ENCODE peak calls at places on chromosomes 1 and 21, in five cellular contexts. S, H, D, G and X are unnamed samples.

GRCh38 chr1:100482748-100483147 is 55.2 kb upstream of the GPR88 start:
- DNase-seq in S (no peak), H (no peak), D (no peak), G (no peak), X (no peak)

GRCh38 chr1:66439028-66439427 is 94.9 kb upstream of the SGIP1 start:
- DNase-seq in S (no peak), H (peak; percentile 69), D (peak; percentile 27), G (peak; percentile 21), X (no peak)

GRCh38 chr1:177609953-177610352 is 359.9 kb downstream of the SEC16B start:
- DNase-seq in S (no peak), H (no peak), D (no peak), G (no peak), X (no peak)

GRCh38 chr1:20648438-20648837 is 12.7 kb downstream of the DDOST start:
- DNase-seq in S (no peak), H (no peak), D (no peak), G (no peak), X (no peak)

GRCh38 chr1:178037510-178038253 is 56.2 kb upstream of the RASAL2 start:
- DNase-seq in S (peak; percentile 40), H (no peak), D (no peak), G (peak; percentile 2), X (peak; percentile 92)

GRCh38 chr1:54221867-54222484 is 22.0 kb downstream of the MRPL37 start:
- DNase-seq in S (no peak), H (no peak), D (no peak), G (no peak), X (no peak)

GRCh38 chr1:158101944-158102343 is 78.8 kb upstream of the CD1D start:
- DNase-seq in S (peak; percentile 48), H (no peak), D (no peak), G (no peak), X (peak; percentile 69)

GRCh38 chr1:18948913-18949688 is 7.4 kb downstream of the IFFO2 start:
- DNase-seq in S (no peak), H (no peak), D (no peak), G (no peak), X (peak; percentile 74)

GRCh38 chr1:17475729-17476128 is 36.3 kb upstream of the RCC2 start:
- DNase-seq in S (no peak), H (no peak), D (no peak), G (no peak), X (peak; percentile 66)

GRCh38 chr1:43978551-43979260 is at the start of gene B4GALT2:
- DNase-seq in S (no peak), H (peak; percentile 83), D (no peak), G (peak; percentile 49), X (peak; percentile 77)

GRCh38 chr1:154961207-154961496 is 430 bp downstream of the PYGO2 start:
- DNase-seq in S (no peak), H (no peak), D (no peak), G (no peak), X (no peak)

GRCh38 chr1:203536981-203537455 is 43.1 kb downstream of the OPTC start:
- DNase-seq in S (no peak), H (no peak), D (no peak), G (no peak), X (peak; percentile 82)

GRCh38 chr1:236639686-236640085 is 35.4 kb upstream of the HEATR1 start:
- DNase-seq in S (no peak), H (no peak), D (no peak), G (no peak), X (no peak)

GRCh38 chr1:170755791-170756190 is 91.9 kb downstream of the PRRX1 start:
- DNase-seq in S (no peak), H (no peak), D (no peak), G (no peak), X (no peak)

DNA sequence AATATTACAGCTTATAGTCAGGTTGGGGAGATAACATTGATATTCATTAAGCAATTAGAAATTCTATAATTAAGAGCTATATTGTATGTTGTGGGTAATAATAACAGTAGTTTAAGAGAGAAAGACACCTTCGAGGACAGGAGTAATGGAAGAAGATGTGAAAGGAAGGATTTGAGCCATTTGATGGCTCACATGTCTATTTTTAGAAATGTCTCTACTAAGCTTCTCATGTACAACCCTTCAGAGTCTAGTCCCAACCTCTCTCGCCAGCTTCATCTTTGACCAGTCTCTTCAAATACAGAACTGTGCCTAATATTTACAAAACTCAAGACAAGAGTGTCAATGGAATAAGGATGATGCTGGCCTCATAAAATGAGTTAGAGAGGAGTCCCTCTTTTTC is 95.1 kb downstream of the PRRX1 start:
- DNase-seq in S (no peak), H (no peak), D (no peak), G (no peak), X (no peak)
- H3K9me2 ChIP-seq in S (no peaks in the 10 kb centered on the region), H (no peaks in the 10 kb centered on the region), D (no peaks in the 10 kb centered on the region), G (no peaks in the 10 kb centered on the region), X (no peaks in the 10 kb centered on the region)

DNA sequence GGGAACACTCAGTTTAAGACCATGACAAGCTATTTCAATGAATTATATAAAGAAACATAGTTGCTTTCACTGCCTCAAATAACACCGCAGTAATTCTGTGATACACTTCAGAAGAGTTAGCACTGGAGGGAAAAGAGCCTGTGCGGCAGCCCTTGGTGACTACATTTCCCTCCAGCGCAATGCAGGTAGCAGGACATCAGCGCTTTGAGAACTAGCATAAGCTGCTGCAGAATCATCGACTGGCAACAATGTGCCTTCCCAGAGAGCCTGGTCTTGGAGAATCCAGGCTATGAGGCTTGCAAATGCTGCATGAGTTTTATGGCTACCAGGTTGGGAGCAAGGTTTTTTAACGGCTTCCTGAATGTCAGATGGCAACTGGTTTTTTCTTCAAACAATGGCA is 7.5 kb downstream of the NRIP1 start:
- DNase-seq in S (no peak), H (no peak), D (no peak), G (no peak), X (peak; percentile 28)
- H4K20me1 ChIP-seq in S (no peaks in the 10 kb centered on the region), H (no peaks in the 10 kb centered on the region), D (no peaks in the 10 kb centered on the region), G (no peaks in the 10 kb centered on the region), X (peaks cover 80% of the 10 kb centered on the region)

DNA sequence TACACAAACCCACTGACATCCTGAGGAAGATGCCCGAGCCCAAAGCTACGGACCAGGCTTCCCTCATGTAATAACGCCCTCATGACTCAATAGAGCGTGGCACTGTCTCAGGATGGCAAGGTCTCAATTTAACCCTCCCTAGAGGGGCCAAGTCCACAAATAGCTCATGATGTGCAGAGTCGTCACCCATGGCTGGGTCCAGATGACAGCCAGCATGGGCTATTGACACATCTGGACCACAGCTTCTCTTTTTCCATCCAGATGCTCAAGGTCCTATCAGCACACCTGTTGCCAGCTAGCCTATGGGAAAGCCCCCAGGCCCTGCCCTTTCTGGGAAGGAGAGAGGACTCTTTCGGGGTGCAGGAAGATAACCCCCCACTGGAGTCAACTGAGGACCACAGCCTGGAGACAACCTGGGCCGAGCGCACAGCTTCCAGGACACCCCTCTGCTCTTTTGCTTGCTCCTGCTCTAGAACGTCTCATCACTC is 2.8 kb downstream of the LAPTM5 start:
- DNase-seq in S (no peak), H (peak; percentile 98), D (peak; percentile 99), G (peak; percentile 62), X (no peak)
- H3K27ac ChIP-seq in S (no peak overlapping the region), H (peak overlapping the region; percentile 99), D (peak overlapping the region; percentile 99), G (peak overlapping the region; percentile 98), X (no peak overlapping the region)

DNA sequence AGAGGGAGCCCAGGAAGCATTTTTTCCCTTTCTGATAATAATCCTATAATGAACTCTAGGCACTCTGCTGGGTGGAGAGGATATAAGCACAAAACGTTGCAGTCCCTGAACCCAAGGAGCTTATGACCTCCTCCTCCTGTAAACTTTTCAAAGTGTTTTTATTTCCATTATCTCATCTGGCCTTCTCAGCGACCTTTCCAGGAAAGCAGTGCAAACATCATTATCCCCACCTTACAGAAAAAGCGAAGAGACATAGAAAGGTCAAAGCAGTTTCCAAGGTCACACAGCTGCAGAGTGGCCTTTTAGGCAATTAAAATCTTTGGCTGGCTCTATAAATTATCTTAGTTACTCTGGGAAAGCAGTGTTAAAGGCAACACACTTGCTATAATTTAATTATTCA is 63.8 kb downstream of the OLFML3 start:
- DNase-seq in S (no peak), H (no peak), D (no peak), G (no peak), X (no peak)
- H3K9me2 ChIP-seq in S (no peaks in the 10 kb centered on the region), H (no peaks in the 10 kb centered on the region), D (no peaks in the 10 kb centered on the region), G (no peaks in the 10 kb centered on the region), X (no peaks in the 10 kb centered on the region)

DNA sequence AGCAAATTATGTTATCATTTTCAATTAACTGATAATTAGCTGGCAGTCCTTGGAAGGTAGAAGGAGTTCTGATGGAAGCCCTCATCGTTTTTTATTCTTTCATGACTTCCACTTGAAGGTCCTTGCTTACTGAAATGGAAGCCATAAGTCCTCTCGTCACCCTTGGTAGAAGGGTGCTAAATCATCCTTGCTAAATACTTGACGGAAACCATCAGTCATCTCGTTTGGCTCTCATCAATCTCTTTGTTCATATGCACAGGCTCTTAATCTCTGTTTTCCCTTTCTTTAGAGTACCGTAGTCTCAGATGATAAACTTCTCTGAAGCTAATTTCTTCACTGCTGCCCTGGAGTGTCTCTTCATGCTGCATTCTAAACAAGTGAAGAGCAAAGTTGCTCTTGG is 34.5 kb downstream of the UCK2 start:
- DNase-seq in S (no peak), H (no peak), D (no peak), G (no peak), X (no peak)
- H4K20me1 ChIP-seq in S (peaks cover 50% of the 10 kb centered on the region), H (peaks cover 22% of the 10 kb centered on the region), D (peaks cover 11% of the 10 kb centered on the region), G (peaks cover 68% of the 10 kb centered on the region), X (peaks cover 4% of the 10 kb centered on the region)

DNA sequence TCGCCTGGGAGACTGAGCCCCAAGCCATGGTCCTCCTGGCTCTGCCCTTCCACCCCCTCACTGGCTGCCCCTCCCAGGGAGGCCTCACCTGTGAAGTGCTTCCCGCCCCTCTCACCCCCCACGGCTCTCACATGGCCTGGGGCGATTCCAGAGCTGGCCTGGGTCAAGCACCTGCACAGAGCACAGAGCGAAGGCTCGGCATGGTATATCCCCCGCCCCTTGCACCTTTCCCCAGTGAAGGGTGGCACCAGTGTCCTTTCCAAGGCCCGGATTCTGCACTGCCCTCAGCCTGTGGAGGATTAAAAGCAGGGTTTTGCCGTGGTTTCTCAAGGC is 1.1 kb upstream of the AJAP1 start:
- DNase-seq in S (no peak), H (no peak), D (no peak), G (no peak), X (no peak)
- H3K27ac ChIP-seq in S (no peak overlapping the region), H (no peak overlapping the region), D (no peak overlapping the region), G (no peak overlapping the region), X (no peak overlapping the region)

DNA sequence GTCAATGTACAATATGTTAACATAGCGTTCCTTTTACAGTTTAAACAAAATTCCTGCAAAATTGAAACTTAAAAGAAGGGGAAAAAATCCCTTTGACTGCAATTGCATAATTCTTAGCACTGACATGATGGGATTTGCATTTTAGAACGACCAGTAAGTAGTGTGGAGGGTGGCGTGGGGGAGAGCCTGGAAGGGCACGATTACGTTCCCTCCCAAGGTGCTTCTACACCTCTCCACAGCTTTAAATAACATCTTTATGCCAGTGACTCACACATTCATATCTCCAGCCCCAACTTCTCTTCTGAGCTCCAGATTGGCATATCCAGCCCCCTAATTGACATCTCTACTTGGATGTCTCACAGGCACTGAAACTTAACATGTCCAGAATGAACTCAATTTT is 64.3 kb downstream of the OLFML3 start:
- DNase-seq in S (no peak), H (no peak), D (no peak), G (no peak), X (no peak)
- H3K9me2 ChIP-seq in S (no peaks in the 10 kb centered on the region), H (no peaks in the 10 kb centered on the region), D (no peaks in the 10 kb centered on the region), G (no peaks in the 10 kb centered on the region), X (no peaks in the 10 kb centered on the region)

GRCh38 chr21:42282021-42282420 is 33.2 kb downstream of the TFF3 start:
- DNase-seq in S (no peak), H (no peak), D (no peak), G (no peak), X (no peak)
- H4K20me1 ChIP-seq in S (no peaks in the 10 kb centered on the region), H (peaks cover 5% of the 10 kb centered on the region), D (no peaks in the 10 kb centered on the region), G (no peaks in the 10 kb centered on the region), X (no peaks in the 10 kb centered on the region)

GRCh38 chr1:112464501-112464900 is 44.3 kb upstream of the WNT2B start:
- DNase-seq in S (no peak), H (no peak), D (no peak), G (no peak), X (peak; percentile 32)
- H3K27ac ChIP-seq in S (no peak overlapping the region), H (no peak overlapping the region), D (no peak overlapping the region), G (no peak overlapping the region), X (no peak overlapping the region)

GRCh38 chr1:181607524-181607923 is 124.2 kb downstream of the CACNA1E start:
- DNase-seq in S (no peak), H (no peak), D (no peak), G (no peak), X (no peak)
- H3K9me2 ChIP-seq in S (no peaks in the 10 kb centered on the region), H (no peaks in the 10 kb centered on the region), D (no peaks in the 10 kb centered on the region), G (no peaks in the 10 kb centered on the region), X (no peaks in the 10 kb centered on the region)